ENCODE peak calls at places on chromosomes 13 and 19, in nine cellular contexts. One of them, this sample, is unnamed.

GRCh38 chr13:60226507-60226906 is 62.8 kb upstream of the DIAPH3 start:
- DNase-seq in SK-N-SH: peak
- DNase-seq in breast epithelium: no peak
- DNase-seq in uterus: no peak
- DNase-seq in thoracic aorta: no peak
- DNase-seq in tibial nerve: no peak
- DNase-seq in RWPE1: peak
- DNase-seq in H9: peak
- DNase-seq in CD4-positive, alpha-beta T cell: no peak
- DNase-seq in this sample: no peak

GRCh38 chr13:24688111-24688510 is 7.9 kb downstream of the ATP12A start:
- DNase-seq in tibial nerve: no peak
- DNase-seq in SK-N-SH: no peak
- DNase-seq in RWPE1: no peak
- DNase-seq in breast epithelium: no peak
- DNase-seq in H9: no peak
- DNase-seq in CD4-positive, alpha-beta T cell: no peak
- DNase-seq in thoracic aorta: no peak
- DNase-seq in uterus: no peak
- DNase-seq in this sample: no peak

GRCh38 chr13:43874512-43875092 is 4.9 kb downstream of the CCDC122 start:
- DNase-seq in thoracic aorta: no peak
- DNase-seq in CD4-positive, alpha-beta T cell: no peak
- DNase-seq in RWPE1: no peak
- DNase-seq in uterus: no peak
- DNase-seq in SK-N-SH: peak
- DNase-seq in H9: no peak
- DNase-seq in breast epithelium: no peak
- DNase-seq in tibial nerve: no peak
- DNase-seq in this sample: no peak

GRCh38 chr19:10471909-10472308 is 31.2 kb downstream of the KEAP1 start:
- DNase-seq in thoracic aorta: no peak
- DNase-seq in SK-N-SH: peak
- DNase-seq in breast epithelium: no peak
- DNase-seq in RWPE1: no peak
- DNase-seq in H9: no peak
- DNase-seq in uterus: no peak
- DNase-seq in tibial nerve: no peak
- DNase-seq in CD4-positive, alpha-beta T cell: no peak
- DNase-seq in this sample: no peak

GRCh38 chr13:50843256-50844043 is at the start of gene DLEU7:
- DNase-seq in H9: peak
- DNase-seq in RWPE1: no peak
- DNase-seq in uterus: no peak
- DNase-seq in thoracic aorta: no peak
- DNase-seq in SK-N-SH: peak
- DNase-seq in tibial nerve: peak
- DNase-seq in CD4-positive, alpha-beta T cell: no peak
- DNase-seq in breast epithelium: no peak
- DNase-seq in this sample: no peak

GRCh38 chr19:45772912-45773311 is 3.9 kb upstream of the SIX5 start:
- DNase-seq in SK-N-SH: no peak
- DNase-seq in thoracic aorta: no peak
- DNase-seq in H9: no peak
- DNase-seq in tibial nerve: no peak
- DNase-seq in breast epithelium: no peak
- DNase-seq in uterus: no peak
- DNase-seq in RWPE1: no peak
- DNase-seq in CD4-positive, alpha-beta T cell: no peak
- DNase-seq in this sample: no peak

GRCh38 chr13:33743438-33744368 is 74.2 kb upstream of the RFC3 start:
- DNase-seq in breast epithelium: no peak
- DNase-seq in RWPE1: no peak
- DNase-seq in SK-N-SH: no peak
- DNase-seq in H9: no peak
- DNase-seq in thoracic aorta: no peak
- DNase-seq in uterus: no peak
- DNase-seq in tibial nerve: no peak
- DNase-seq in CD4-positive, alpha-beta T cell: no peak
- DNase-seq in this sample: no peak

GRCh38 chr19:49852631-49853126 is 1.7 kb downstream of the PTOV1 start:
- DNase-seq in tibial nerve: no peak
- DNase-seq in thoracic aorta: no peak
- DNase-seq in RWPE1: no peak
- DNase-seq in SK-N-SH: no peak
- DNase-seq in CD4-positive, alpha-beta T cell: no peak
- DNase-seq in breast epithelium: no peak
- DNase-seq in uterus: no peak
- DNase-seq in H9: no peak
- DNase-seq in this sample: no peak

GRCh38 chr19:5057860-5058259 is 88.9 kb downstream of the KDM4B start:
- DNase-seq in tibial nerve: no peak
- DNase-seq in thoracic aorta: no peak
- DNase-seq in SK-N-SH: peak
- DNase-seq in breast epithelium: no peak
- DNase-seq in uterus: no peak
- DNase-seq in CD4-positive, alpha-beta T cell: no peak
- DNase-seq in H9: peak
- DNase-seq in RWPE1: peak
- DNase-seq in this sample: no peak

GRCh38 chr13:106311004-106311403 is 224.5 kb downstream of the EFNB2 start:
- DNase-seq in thoracic aorta: no peak
- DNase-seq in H9: no peak
- DNase-seq in uterus: no peak
- DNase-seq in breast epithelium: no peak
- DNase-seq in RWPE1: no peak
- DNase-seq in SK-N-SH: no peak
- DNase-seq in tibial nerve: no peak
- DNase-seq in CD4-positive, alpha-beta T cell: no peak
- DNase-seq in this sample: no peak

GRCh38 chr13:37870895-37871550 is 1.5 kb upstream of the TRPC4 start:
- DNase-seq in tibial nerve: no peak
- DNase-seq in breast epithelium: no peak
- DNase-seq in CD4-positive, alpha-beta T cell: no peak
- DNase-seq in SK-N-SH: no peak
- DNase-seq in H9: peak
- DNase-seq in uterus: no peak
- DNase-seq in RWPE1: peak
- DNase-seq in thoracic aorta: no peak
- DNase-seq in this sample: no peak

GRCh38 chr13:99265823-99266426 is 7.7 kb upstream of the GPR18 start:
- DNase-seq in thoracic aorta: no peak
- DNase-seq in RWPE1: peak
- DNase-seq in CD4-positive, alpha-beta T cell: no peak
- DNase-seq in breast epithelium: no peak
- DNase-seq in uterus: no peak
- DNase-seq in H9: no peak
- DNase-seq in SK-N-SH: peak
- DNase-seq in tibial nerve: no peak
- DNase-seq in this sample: no peak

GRCh38 chr19:14002571-14003278 is 3.4 kb downstream of the RFX1 start:
- DNase-seq in thoracic aorta: no peak
- DNase-seq in H9: no peak
- DNase-seq in uterus: no peak
- DNase-seq in breast epithelium: no peak
- DNase-seq in RWPE1: no peak
- DNase-seq in tibial nerve: no peak
- DNase-seq in SK-N-SH: no peak
- DNase-seq in CD4-positive, alpha-beta T cell: no peak
- DNase-seq in this sample: no peak

GRCh38 chr13:48535791-48536190 is 2.9 kb upstream of the RCBTB2 start:
- DNase-seq in CD4-positive, alpha-beta T cell: no peak
- DNase-seq in tibial nerve: no peak
- DNase-seq in breast epithelium: no peak
- DNase-seq in thoracic aorta: no peak
- DNase-seq in H9: no peak
- DNase-seq in RWPE1: no peak
- DNase-seq in uterus: no peak
- DNase-seq in SK-N-SH: no peak
- DNase-seq in this sample: no peak

GRCh38 chr13:51542358-51542972 is 41.8 kb upstream of the WDFY2 start:
- DNase-seq in tibial nerve: no peak
- DNase-seq in SK-N-SH: peak
- DNase-seq in CD4-positive, alpha-beta T cell: no peak
- DNase-seq in breast epithelium: no peak
- DNase-seq in RWPE1: no peak
- DNase-seq in thoracic aorta: no peak
- DNase-seq in H9: no peak
- DNase-seq in uterus: peak
- DNase-seq in this sample: no peak

GRCh38 chr13:24097667-24098066 is 62.9 kb upstream of the SPATA13 start:
- DNase-seq in tibial nerve: no peak
- DNase-seq in RWPE1: no peak
- DNase-seq in breast epithelium: no peak
- DNase-seq in SK-N-SH: no peak
- DNase-seq in uterus: no peak
- DNase-seq in CD4-positive, alpha-beta T cell: no peak
- DNase-seq in H9: no peak
- DNase-seq in thoracic aorta: no peak
- DNase-seq in this sample: no peak

GRCh38 chr13:48636550-48636949 is 17.2 kb upstream of the CYSLTR2 start:
- DNase-seq in uterus: no peak
- DNase-seq in thoracic aorta: no peak
- DNase-seq in breast epithelium: no peak
- DNase-seq in CD4-positive, alpha-beta T cell: no peak
- DNase-seq in RWPE1: no peak
- DNase-seq in SK-N-SH: no peak
- DNase-seq in H9: no peak
- DNase-seq in tibial nerve: no peak
- DNase-seq in this sample: no peak

GRCh38 chr19:35136977-35137702 is 1.5 kb upstream of the FXYD1 start:
- DNase-seq in uterus: no peak
- DNase-seq in RWPE1: no peak
- DNase-seq in breast epithelium: no peak
- DNase-seq in SK-N-SH: no peak
- DNase-seq in thoracic aorta: no peak
- DNase-seq in CD4-positive, alpha-beta T cell: no peak
- DNase-seq in tibial nerve: no peak
- DNase-seq in H9: no peak
- DNase-seq in this sample: no peak

GRCh38 chr13:50376895-50377575 is 361.8 kb downstream of the KCNRG start:
- DNase-seq in RWPE1: no peak
- DNase-seq in SK-N-SH: no peak
- DNase-seq in tibial nerve: no peak
- DNase-seq in H9: peak
- DNase-seq in breast epithelium: no peak
- DNase-seq in thoracic aorta: no peak
- DNase-seq in uterus: no peak
- DNase-seq in CD4-positive, alpha-beta T cell: no peak
- DNase-seq in this sample: no peak

GRCh38 chr19:3546119-3546518 is 7.1 kb downstream of the TEKTIP1 start:
- DNase-seq in tibial nerve: no peak
- DNase-seq in CD4-positive, alpha-beta T cell: no peak
- DNase-seq in RWPE1: no peak
- DNase-seq in thoracic aorta: no peak
- DNase-seq in uterus: no peak
- DNase-seq in H9: no peak
- DNase-seq in breast epithelium: no peak
- DNase-seq in SK-N-SH: no peak
- DNase-seq in this sample: no peak
- H3K27ac ChIP-seq in tibial nerve: no peak
- H3K27ac ChIP-seq in CD4-positive, alpha-beta T cell: no peak
- H3K27ac ChIP-seq in RWPE1: peak
- H3K27ac ChIP-seq in thoracic aorta: no peak
- H3K27ac ChIP-seq in uterus: no peak
- H3K27ac ChIP-seq in H9: no peak
- H3K27ac ChIP-seq in breast epithelium: no peak
- H3K27ac ChIP-seq in SK-N-SH: no peak
- H3K27ac ChIP-seq in this sample: no peak

GRCh38 chr13:89796196-89796595 is 1551.3 kb upstream of the MIR17HG start:
- DNase-seq in H9: no peak
- DNase-seq in thoracic aorta: no peak
- DNase-seq in RWPE1: no peak
- DNase-seq in SK-N-SH: no peak
- DNase-seq in uterus: no peak
- DNase-seq in breast epithelium: no peak
- DNase-seq in tibial nerve: no peak
- DNase-seq in CD4-positive, alpha-beta T cell: no peak
- DNase-seq in this sample: no peak
- H3K27ac ChIP-seq in H9: no peak
- H3K27ac ChIP-seq in thoracic aorta: no peak
- H3K27ac ChIP-seq in RWPE1: no peak
- H3K27ac ChIP-seq in SK-N-SH: no peak
- H3K27ac ChIP-seq in uterus: no peak
- H3K27ac ChIP-seq in breast epithelium: no peak
- H3K27ac ChIP-seq in tibial nerve: no peak
- H3K27ac ChIP-seq in CD4-positive, alpha-beta T cell: no peak
- H3K27ac ChIP-seq in this sample: no peak

GRCh38 chr13:79361299-79361698 is 44.8 kb downstream of the RBM26 start:
- DNase-seq in thoracic aorta: no peak
- DNase-seq in uterus: no peak
- DNase-seq in SK-N-SH: no peak
- DNase-seq in breast epithelium: no peak
- DNase-seq in RWPE1: no peak
- DNase-seq in tibial nerve: no peak
- DNase-seq in H9: no peak
- DNase-seq in CD4-positive, alpha-beta T cell: no peak
- DNase-seq in this sample: no peak
- H3K27ac ChIP-seq in thoracic aorta: no peak
- H3K27ac ChIP-seq in uterus: no peak
- H3K27ac ChIP-seq in SK-N-SH: no peak
- H3K27ac ChIP-seq in breast epithelium: no peak
- H3K27ac ChIP-seq in RWPE1: no peak
- H3K27ac ChIP-seq in tibial nerve: no peak
- H3K27ac ChIP-seq in H9: no peak
- H3K27ac ChIP-seq in CD4-positive, alpha-beta T cell: no peak
- H3K27ac ChIP-seq in this sample: no peak

GRCh38 chr13:73365240-73365639 is 306.4 kb downstream of the KLF5 start:
- DNase-seq in breast epithelium: no peak
- DNase-seq in tibial nerve: no peak
- DNase-seq in SK-N-SH: no peak
- DNase-seq in uterus: no peak
- DNase-seq in CD4-positive, alpha-beta T cell: no peak
- DNase-seq in thoracic aorta: no peak
- DNase-seq in RWPE1: peak
- DNase-seq in H9: no peak
- DNase-seq in this sample: no peak
- H3K27ac ChIP-seq in breast epithelium: no peak
- H3K27ac ChIP-seq in tibial nerve: no peak
- H3K27ac ChIP-seq in SK-N-SH: no peak
- H3K27ac ChIP-seq in uterus: no peak
- H3K27ac ChIP-seq in CD4-positive, alpha-beta T cell: no peak
- H3K27ac ChIP-seq in thoracic aorta: no peak
- H3K27ac ChIP-seq in RWPE1: no peak
- H3K27ac ChIP-seq in H9: no peak
- H3K27ac ChIP-seq in this sample: no peak

DNA sequence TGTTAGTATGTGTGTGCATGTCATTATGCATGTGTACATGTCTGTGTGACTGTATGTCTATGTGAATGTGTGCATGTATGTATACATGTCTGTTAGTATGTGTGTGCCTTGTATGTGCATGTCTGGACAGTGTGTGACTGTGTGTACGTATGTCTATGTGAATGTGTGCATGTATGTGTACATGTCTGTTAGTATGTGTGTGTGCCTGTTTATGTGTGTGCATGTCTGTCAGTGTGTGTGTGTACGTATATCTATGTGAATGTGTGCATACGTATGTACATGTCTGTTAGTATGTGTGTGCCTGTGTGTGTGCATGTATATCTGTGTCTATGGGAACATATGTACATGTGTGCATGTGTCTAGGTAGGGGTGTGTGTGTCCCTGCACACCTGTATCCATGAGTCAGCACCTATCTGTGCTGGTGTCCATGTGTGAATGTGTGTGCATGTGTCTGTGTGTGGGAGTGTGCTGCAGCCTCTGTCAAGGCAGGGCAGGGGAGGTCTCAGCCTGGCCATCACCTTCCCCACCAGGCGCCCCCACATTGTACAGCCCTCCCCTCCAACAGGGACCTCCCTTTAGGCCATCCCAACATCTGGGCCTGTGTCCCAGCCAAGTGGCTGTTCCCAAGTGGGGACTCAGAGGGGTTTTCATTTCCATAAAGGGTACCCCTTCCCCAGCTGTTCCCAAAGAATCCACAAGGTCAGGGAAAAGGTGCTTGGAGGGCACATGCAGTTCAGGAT is 4.4 kb downstream of the GAS6 start:
- DNase-seq in tibial nerve: no peak
- DNase-seq in RWPE1: no peak
- DNase-seq in SK-N-SH: no peak
- DNase-seq in uterus: no peak
- DNase-seq in CD4-positive, alpha-beta T cell: no peak
- DNase-seq in H9: peak
- DNase-seq in thoracic aorta: no peak
- DNase-seq in breast epithelium: no peak
- DNase-seq in this sample: no peak
- H3K27ac ChIP-seq in tibial nerve: no peak
- H3K27ac ChIP-seq in RWPE1: peak
- H3K27ac ChIP-seq in SK-N-SH: no peak
- H3K27ac ChIP-seq in uterus: peak
- H3K27ac ChIP-seq in CD4-positive, alpha-beta T cell: no peak
- H3K27ac ChIP-seq in H9: peak
- H3K27ac ChIP-seq in thoracic aorta: peak
- H3K27ac ChIP-seq in breast epithelium: no peak
- H3K27ac ChIP-seq in this sample: no peak

This sample was measured in caudate nucleus.